ENCODE peak calls at places on chromosomes 11 and 22, in nine cellular contexts. T is K562, X is GM12878, S is GM23338, H is SK-N-SH, M is HCT116, L is A549, C is HepG2, U is Panc1. F is an unnamed sample.

GRCh38 chr11:69115586-69116560 is 39.9 kb upstream of the SMIM38 start:
- DNase-seq in T (no peak), X (no peak), S (no peak), H (no peak), M (no peak), L (no peak), C (no peak), U (no peak), F (no peak)

GRCh38 chr11:118152020-118152551 is 537 bp downstream of the SCN4B start:
- DNase-seq in T (no peak), X (no peak), S (peak), H (no peak), M (no peak), L (no peak), C (no peak), U (no peak), F (no peak)

GRCh38 chr11:126336646-126337045 is 18.8 kb upstream of the ST3GAL4 start:
- DNase-seq in T (no peak), X (no peak), S (peak), H (no peak), M (no peak), L (no peak), C (no peak), U (no peak), F (peak)

GRCh38 chr22:35783943-35784614 is 66.4 kb downstream of the APOL5 start:
- DNase-seq in T (no peak), X (no peak), S (no peak), H (no peak), M (no peak), L (peak), C (no peak), U (no peak), F (no peak)

GRCh38 chr11:87338046-87338639 is 300.4 kb downstream of the TMEM135 start:
- DNase-seq in T (no peak), X (no peak), S (no peak), H (no peak), M (no peak), L (no peak), C (no peak), U (no peak), F (no peak)

GRCh38 chr22:41382098-41382578 is 396 bp downstream of the TEF start:
- DNase-seq in T (peak), X (no peak), S (peak), H (peak), M (no peak), L (peak), C (no peak), U (no peak), F (peak)

GRCh38 chr22:48318575-48319320 is 1508.9 kb downstream of the BRD1 start:
- DNase-seq in T (no peak), X (no peak), S (no peak), H (no peak), M (no peak), L (no peak), C (no peak), U (no peak), F (no peak)

GRCh38 chr22:27801616-27802388 is at the start of gene MN1:
- DNase-seq in T (no peak), X (no peak), S (peak), H (peak), M (no peak), L (peak), C (no peak), U (no peak), F (no peak)

GRCh38 chr11:17748761-17749721 is 14.5 kb downstream of the KCNC1 start:
- DNase-seq in T (no peak), X (no peak), S (no peak), H (no peak), M (no peak), L (no peak), C (no peak), U (no peak), F (no peak)

GRCh38 chr11:101446726-101447125 is 137.1 kb downstream of the TRPC6 start:
- DNase-seq in T (no peak), X (no peak), S (no peak), H (no peak), M (no peak), L (no peak), C (no peak), U (no peak), F (no peak)

GRCh38 chr11:119374632-119375394 is 6.7 kb downstream of the USP2 start:
- DNase-seq in T (peak), X (no peak), S (no peak), H (peak), M (no peak), L (no peak), C (no peak), U (no peak), F (no peak)

GRCh38 chr11:11973361-11973800 is 35.0 kb downstream of the DKK3 start:
- DNase-seq in T (no peak), X (no peak), S (no peak), H (no peak), M (no peak), L (no peak), C (no peak), U (no peak), F (no peak)

GRCh38 chr11:12057299-12057980 is 49.0 kb upstream of the DKK3 start:
- DNase-seq in T (no peak), X (no peak), S (no peak), H (no peak), M (no peak), L (no peak), C (no peak), U (no peak), F (no peak)

GRCh38 chr11:47688101-47688500 is 27.1 kb downstream of the AGBL2 start:
- DNase-seq in T (no peak), X (no peak), S (no peak), H (no peak), M (no peak), L (no peak), C (no peak), U (no peak), F (peak)

GRCh38 chr11:12239396-12240298 is 129.3 kb downstream of the MICAL2 start:
- DNase-seq in T (no peak), X (no peak), S (no peak), H (no peak), M (no peak), L (no peak), C (no peak), U (no peak), F (no peak)

GRCh38 chr22:49426618-49427266 is 400.9 kb downstream of the BRD1 start:
- DNase-seq in T (no peak), X (no peak), S (no peak), H (no peak), M (no peak), L (no peak), C (no peak), U (no peak), F (no peak)

GRCh38 chr11:69694781-69695180 is 9.0 kb downstream of the FGF19 start:
- DNase-seq in T (no peak), X (no peak), S (no peak), H (no peak), M (no peak), L (no peak), C (no peak), U (no peak), F (no peak)

GRCh38 chr11:47992959-47993820 is 12.8 kb downstream of the PTPRJ start:
- DNase-seq in T (peak), X (no peak), S (no peak), H (no peak), M (peak), L (peak), C (no peak), U (peak), F (no peak)

GRCh38 chr22:19132153-19132552 is 1.0 kb downstream of the TSSK2 start:
- DNase-seq in T (no peak), X (no peak), S (no peak), H (no peak), M (no peak), L (no peak), C (no peak), U (no peak), F (no peak)

GRCh38 chr11:34044664-34045485 is 6.7 kb upstream of the CAPRIN1 start:
- DNase-seq in T (peak), X (no peak), S (peak), H (no peak), M (peak), L (peak), C (no peak), U (peak), F (no peak)

GRCh38 chr11:69638941-69639681 is 1.8 kb upstream of the CCND1 start:
- DNase-seq in T (peak), X (no peak), S (peak), H (peak), M (peak), L (peak), C (peak), U (peak), F (peak)

GRCh38 chr11:44808053-44808753 is 81.4 kb downstream of the TSPAN18 start:
- DNase-seq in T (no peak), X (no peak), S (no peak), H (no peak), M (no peak), L (no peak), C (no peak), U (no peak), F (no peak)

GRCh38 chr22:25048659-25049657 is 96.4 kb downstream of the KIAA1671 start:
- DNase-seq in T (peak), X (no peak), S (peak), H (peak), M (peak), L (peak), C (peak), U (peak), F (peak)

GRCh38 chr22:44331881-44332714 is 19.3 kb upstream of the SHISAL1 start:
- DNase-seq in T (no peak), X (no peak), S (peak), H (peak), M (no peak), L (peak), C (no peak), U (no peak), F (no peak)

GRCh38 chr11:107078375-107078774 is 60.1 kb upstream of the GUCY1A2 start:
- DNase-seq in T (no peak), X (no peak), S (no peak), H (no peak), M (no peak), L (peak), C (no peak), U (no peak), F (no peak)

GRCh38 chr11:126465573-126466287 is 110.2 kb downstream of the ST3GAL4 start:
- DNase-seq in T (no peak), X (peak), S (no peak), H (peak), M (no peak), L (no peak), C (no peak), U (no peak), F (no peak)

GRCh38 chr11:57477507-57478189 is 17.3 kb downstream of the RTN4RL2 start:
- DNase-seq in T (no peak), X (no peak), S (peak), H (no peak), M (no peak), L (no peak), C (no peak), U (no peak), F (no peak)

GRCh38 chr11:13955971-13956421 is 6.5 kb upstream of the SPON1 start:
- DNase-seq in T (peak), X (no peak), S (peak), H (peak), M (peak), L (peak), C (peak), U (no peak), F (peak)

GRCh38 chr11:121455115-121455514 is 2.3 kb upstream of the SORL1-AS1 start:
- DNase-seq in T (no peak), X (no peak), S (no peak), H (no peak), M (no peak), L (no peak), C (no peak), U (no peak), F (no peak)
- H3K4me3 ChIP-seq in T (no peak), X (peak), S (no peak), H (no peak), M (no peak), L (no peak), C (peak), U (no peak), F (no peak)

DNA sequence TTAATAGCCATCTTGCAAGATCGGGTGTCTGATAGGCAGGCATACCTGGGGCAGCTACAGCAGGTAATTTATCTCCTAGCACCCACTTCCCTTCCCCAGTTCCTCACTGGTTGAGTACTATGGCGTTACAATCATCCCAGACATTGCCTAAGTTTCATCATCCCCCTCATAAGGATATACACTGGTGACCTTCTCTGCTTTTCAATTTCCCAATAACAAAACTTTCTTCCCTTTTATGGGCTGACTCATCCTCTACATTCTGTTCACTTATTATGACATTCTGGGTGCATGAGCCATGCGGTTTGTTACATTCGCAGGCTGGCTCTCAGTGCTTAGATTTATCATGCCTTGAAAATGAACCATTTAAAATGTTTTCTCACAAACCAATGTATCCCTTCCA is 5.0 kb upstream of the MRPL11 start:
- DNase-seq in T (no peak), X (no peak), S (no peak), H (no peak), M (peak), L (peak), C (no peak), U (no peak), F (peak)
- TF ChIP-seq REST in T (no peak), X (no peak), S (no peak), H (no peak), M (no peak), L (no peak), C (no peak), U (no peak), F (no peak)

GRCh38 chr11:124868322-124869274 is 3.4 kb downstream of the ROBO3 start:
- DNase-seq in T (no peak), X (no peak), S (peak), H (no peak), M (no peak), L (no peak), C (no peak), U (no peak), F (no peak)
- H3K4me3 ChIP-seq in T (no peak), X (no peak), S (peak), H (peak), M (no peak), L (peak), C (peak), U (no peak), F (no peak)

GRCh38 chr22:46046299-46046685 is 69.3 kb upstream of the WNT7B start:
- DNase-seq in T (no peak), X (no peak), S (no peak), H (no peak), M (no peak), L (no peak), C (no peak), U (no peak), F (no peak)
- TF ChIP-seq REST in T (no peak), X (no peak), S (no peak), H (no peak), M (no peak), L (no peak), C (no peak), U (no peak), F (no peak)

GRCh38 chr11:64035581-64035980 is at the start of gene FLRT1:
- DNase-seq in T (no peak), X (no peak), S (no peak), H (peak), M (no peak), L (no peak), C (no peak), U (no peak), F (no peak)
- H3K4me3 ChIP-seq in T (no peak), X (no peak), S (peak), H (peak), M (no peak), L (peak), C (peak), U (peak), F (peak)

GRCh38 chr22:30371981-30372380 is 15.2 kb downstream of the CCDC157 start:
- DNase-seq in T (no peak), X (no peak), S (peak), H (no peak), M (no peak), L (no peak), C (no peak), U (no peak), F (no peak)

GRCh38 chr22:30373331-30374325 is 13.6 kb downstream of the RNF215 start:
- DNase-seq in T (no peak), X (no peak), S (no peak), H (no peak), M (no peak), L (no peak), C (no peak), U (no peak), F (no peak)

GRCh38 chr22:30372915-30373314 is 14.3 kb downstream of the RNF215 start:
- DNase-seq in T (no peak), X (no peak), S (no peak), H (no peak), M (no peak), L (no peak), C (no peak), U (no peak), F (peak)

GRCh38 chr22:30371321-30371720 is 14.5 kb downstream of the CCDC157 start:
- DNase-seq in T (no peak), X (no peak), S (no peak), H (no peak), M (no peak), L (no peak), C (no peak), U (no peak), F (no peak)

DNA sequence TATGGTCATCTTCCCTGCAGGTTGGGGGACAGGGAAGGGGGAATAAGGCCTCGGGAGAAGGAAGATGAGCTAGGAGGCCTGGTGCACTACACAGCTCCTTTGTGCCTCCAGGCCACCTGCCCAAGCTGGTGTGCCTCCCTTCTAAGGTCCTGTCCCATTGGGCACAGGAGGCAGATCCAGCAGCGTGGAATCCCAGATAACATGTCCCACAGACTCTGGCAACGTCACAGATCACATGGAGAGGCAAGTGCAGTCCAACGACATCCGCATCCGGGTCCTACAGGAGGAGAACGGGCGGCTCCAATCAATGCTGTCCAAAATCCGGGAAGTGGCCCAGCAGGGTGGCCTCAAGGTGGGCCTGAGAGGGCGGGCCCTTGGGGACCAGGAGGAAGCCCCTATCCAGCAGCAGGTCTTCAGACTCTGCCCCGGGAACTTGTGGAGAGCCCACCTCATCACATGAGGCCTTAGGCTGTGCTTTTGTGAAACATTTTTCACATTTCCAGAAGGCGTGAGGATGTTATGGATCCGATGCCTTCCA is 11.8 kb downstream of the RNF215 start:
- DNase-seq in T (no peak), X (no peak), S (no peak), H (no peak), M (no peak), L (no peak), C (no peak), U (no peak), F (no peak)
- TF ChIP-seq REST in T (no peak), X (no peak), S (no peak), H (no peak), M (no peak), L (no peak), C (no peak), U (no peak), F (no peak)

GRCh38 chr22:30196867-30197336 is 49.7 kb downstream of the LIF start:
- DNase-seq in T (no peak), X (no peak), S (peak), H (no peak), M (no peak), L (no peak), C (no peak), U (no peak), F (no peak)

GRCh38 chr22:30198152-30198845 is 48.3 kb downstream of the LIF start:
- DNase-seq in T (no peak), X (no peak), S (no peak), H (no peak), M (no peak), L (no peak), C (no peak), U (no peak), F (peak)

GRCh38 chr22:30195245-30196140 is 51.1 kb downstream of the LIF start:
- DNase-seq in T (no peak), X (no peak), S (no peak), H (no peak), M (no peak), L (no peak), C (peak), U (no peak), F (no peak)

GRCh38 chr22:30197389-30197788 is 49.2 kb downstream of the LIF start:
- DNase-seq in T (no peak), X (no peak), S (no peak), H (no peak), M (no peak), L (no peak), C (no peak), U (no peak), F (no peak)

GRCh38 chr22:30196141-30196866 is 50.3 kb downstream of the LIF start:
- DNase-seq in T (peak), X (peak), S (peak), H (no peak), M (peak), L (peak), C (peak), U (peak), F (peak)
- H3K4me3 ChIP-seq in T (no peak), X (no peak), S (peak), H (no peak), M (peak), L (no peak), C (peak), U (no peak), F (no peak)

GRCh38 chr22:40289991-40290459 is 56.3 kb upstream of the ADSL start:
- DNase-seq in T (no peak), X (peak), S (no peak), H (no peak), M (no peak), L (no peak), C (no peak), U (no peak), F (peak)
- TF ChIP-seq REST in T (no peak), X (no peak), S (no peak), H (no peak), M (no peak), L (no peak), C (no peak), U (no peak), F (peak)

DNA sequence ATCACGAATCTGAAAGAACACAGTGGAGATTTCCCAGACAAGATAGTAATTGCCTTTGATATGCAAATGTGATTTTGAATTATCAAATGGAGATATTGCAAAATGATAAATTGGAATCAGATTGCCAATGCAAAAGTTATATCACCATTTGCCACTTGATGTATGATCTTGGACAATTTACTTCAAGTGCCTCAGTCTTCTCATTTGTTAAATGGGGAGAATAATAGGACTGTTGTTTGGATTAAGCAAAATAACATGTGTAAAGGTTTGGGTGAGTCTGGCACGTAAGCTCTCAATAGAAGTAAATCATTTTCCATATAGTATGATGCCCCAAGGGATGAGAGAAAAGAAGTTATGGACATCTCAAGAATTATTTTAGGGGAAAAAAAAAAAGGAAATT is 7.9 kb upstream of the PHF21A start:
- DNase-seq in T (no peak), X (no peak), S (no peak), H (no peak), M (no peak), L (no peak), C (no peak), U (no peak), F (no peak)
- H3K4me3 ChIP-seq in T (no peak), X (no peak), S (no peak), H (no peak), M (no peak), L (no peak), C (no peak), U (no peak), F (no peak)